ENCODE peak calls at places on chromosome 19, in five cellular contexts. B, O, F, V and M are unnamed samples.

GRCh38 chr19:48367855-48368254 is 3.7 kb downstream of the SYNGR4 start:
- DNase-seq in B (no peak), O (no peak), F (no peak), V (no peak), M (no peak)

GRCh38 chr19:4567584-4568071 is 8.1 kb upstream of the SEMA6B start:
- DNase-seq in B (no peak), O (peak), F (peak), V (peak), M (peak)

GRCh38 chr19:763181-763580 is 12.3 kb downstream of the MISP start:
- DNase-seq in B (no peak), O (no peak), F (no peak), V (no peak), M (no peak)

GRCh38 chr19:56477429-56478338 is 539 bp upstream of the ZNF667 start:
- DNase-seq in B (peak), O (peak), F (peak), V (peak), M (peak)

GRCh38 chr19:17553256-17553655 is 2.2 kb upstream of the COLGALT1 start:
- DNase-seq in B (peak), O (peak), F (no peak), V (peak), M (peak)

GRCh38 chr19:19381007-19381926 is 24.2 kb upstream of the GATAD2A start:
- DNase-seq in B (no peak), O (no peak), F (no peak), V (no peak), M (no peak)

GRCh38 chr19:8150178-8150865 is 930 bp upstream of the FBN3 start:
- DNase-seq in B (no peak), O (no peak), F (no peak), V (no peak), M (no peak)

GRCh38 chr19:28736528-28736927 is 476.4 kb downstream of the UQCRFS1 start:
- DNase-seq in B (no peak), O (no peak), F (no peak), V (no peak), M (no peak)

GRCh38 chr19:45456500-45456815 is 11.3 kb upstream of the FOSB start:
- DNase-seq in B (no peak), O (no peak), F (no peak), V (no peak), M (no peak)

GRCh38 chr19:13099073-13099999 is 3.3 kb downstream of the LYL1 start:
- DNase-seq in B (no peak), O (peak), F (peak), V (peak), M (peak)

GRCh38 chr19:13978306-13978705 is 26.0 kb downstream of the DCAF15 start:
- DNase-seq in B (no peak), O (peak), F (peak), V (peak), M (peak)

GRCh38 chr19:3986260-3987041 is 1.2 kb upstream of the EEF2 start:
- DNase-seq in B (peak), O (peak), F (peak), V (peak), M (peak)

GRCh38 chr19:2476451-2477140 is 669 bp downstream of the GADD45B start:
- DNase-seq in B (no peak), O (peak), F (peak), V (no peak), M (peak)

GRCh38 chr19:52453324-52454094 is at the start of gene ZNF578:
- DNase-seq in B (peak), O (peak), F (peak), V (no peak), M (peak)

GRCh38 chr19:7975037-7975436 is 30.4 kb downstream of the ELAVL1 start:
- DNase-seq in B (no peak), O (no peak), F (no peak), V (no peak), M (no peak)

GRCh38 chr19:1872807-1873523 is 9.6 kb upstream of the KLF16 start:
- DNase-seq in B (no peak), O (no peak), F (no peak), V (no peak), M (no peak)